ENCODE peak calls at places on chromosomes 1 and 21, in eight cellular contexts. One of them, this sample, is unnamed.

GRCh38 chr1:163166886-163167555 is 35.7 kb downstream of the RGS5 start:
- DNase-seq in fibroblast of lung: no peak
- DNase-seq in body of pancreas: no peak
- DNase-seq in kidney: no peak
- DNase-seq in heart right ventricle: no peak
- DNase-seq in brain microvascular endothelial cell: no peak
- DNase-seq in endodermal cell: no peak
- DNase-seq in neuronal stem cell: no peak
- DNase-seq in this sample: no peak

GRCh38 chr1:183473286-183473536 is 912 bp downstream of the SMG7 start:
- DNase-seq in endodermal cell: no peak
- DNase-seq in neuronal stem cell: no peak
- DNase-seq in heart right ventricle: no peak
- DNase-seq in kidney: no peak
- DNase-seq in body of pancreas: no peak
- DNase-seq in brain microvascular endothelial cell: no peak
- DNase-seq in fibroblast of lung: no peak
- DNase-seq in this sample: no peak

GRCh38 chr1:180397190-180397589 is 105.2 kb downstream of the ACBD6 start:
- DNase-seq in endodermal cell: no peak
- DNase-seq in brain microvascular endothelial cell: no peak
- DNase-seq in body of pancreas: no peak
- DNase-seq in kidney: no peak
- DNase-seq in heart right ventricle: no peak
- DNase-seq in fibroblast of lung: peak
- DNase-seq in neuronal stem cell: no peak
- DNase-seq in this sample: no peak

GRCh38 chr1:92219028-92219427 is 1.3 kb downstream of the C1orf146 start:
- DNase-seq in neuronal stem cell: no peak
- DNase-seq in body of pancreas: no peak
- DNase-seq in heart right ventricle: no peak
- DNase-seq in kidney: no peak
- DNase-seq in endodermal cell: no peak
- DNase-seq in fibroblast of lung: no peak
- DNase-seq in brain microvascular endothelial cell: no peak
- DNase-seq in this sample: no peak

GRCh38 chr1:93708734-93709481 is 27.3 kb upstream of the BCAR3 start:
- DNase-seq in body of pancreas: no peak
- DNase-seq in kidney: no peak
- DNase-seq in brain microvascular endothelial cell: no peak
- DNase-seq in neuronal stem cell: no peak
- DNase-seq in heart right ventricle: peak
- DNase-seq in endodermal cell: peak
- DNase-seq in fibroblast of lung: no peak
- DNase-seq in this sample: no peak

GRCh38 chr1:30756206-30756544 is 1.4 kb downstream of the LAPTM5 start:
- DNase-seq in kidney: no peak
- DNase-seq in body of pancreas: no peak
- DNase-seq in neuronal stem cell: no peak
- DNase-seq in heart right ventricle: no peak
- DNase-seq in endodermal cell: no peak
- DNase-seq in brain microvascular endothelial cell: no peak
- DNase-seq in fibroblast of lung: no peak
- DNase-seq in this sample: no peak

GRCh38 chr1:156078728-156079127 is 3.5 kb downstream of the MEX3A start:
- DNase-seq in heart right ventricle: no peak
- DNase-seq in body of pancreas: no peak
- DNase-seq in kidney: no peak
- DNase-seq in brain microvascular endothelial cell: no peak
- DNase-seq in endodermal cell: peak
- DNase-seq in neuronal stem cell: no peak
- DNase-seq in fibroblast of lung: no peak
- DNase-seq in this sample: no peak

GRCh38 chr1:181947441-181947840 is 114.1 kb downstream of the ZNF648 start:
- DNase-seq in body of pancreas: no peak
- DNase-seq in heart right ventricle: no peak
- DNase-seq in brain microvascular endothelial cell: no peak
- DNase-seq in fibroblast of lung: no peak
- DNase-seq in endodermal cell: no peak
- DNase-seq in kidney: no peak
- DNase-seq in neuronal stem cell: no peak
- DNase-seq in this sample: no peak

GRCh38 chr1:154745286-154745731 is 124.8 kb downstream of the KCNN3 start:
- DNase-seq in kidney: peak
- DNase-seq in brain microvascular endothelial cell: no peak
- DNase-seq in endodermal cell: peak
- DNase-seq in neuronal stem cell: no peak
- DNase-seq in body of pancreas: no peak
- DNase-seq in heart right ventricle: peak
- DNase-seq in fibroblast of lung: peak
- DNase-seq in this sample: no peak

GRCh38 chr21:32131960-32132359 is 146.9 kb downstream of the MIS18A start:
- DNase-seq in brain microvascular endothelial cell: peak
- DNase-seq in kidney: no peak
- DNase-seq in neuronal stem cell: no peak
- DNase-seq in heart right ventricle: no peak
- DNase-seq in fibroblast of lung: peak
- DNase-seq in endodermal cell: no peak
- DNase-seq in body of pancreas: no peak
- DNase-seq in this sample: no peak

GRCh38 chr1:72891976-72892375 is 609.6 kb upstream of the NEGR1 start:
- DNase-seq in neuronal stem cell: no peak
- DNase-seq in body of pancreas: no peak
- DNase-seq in heart right ventricle: no peak
- DNase-seq in fibroblast of lung: peak
- DNase-seq in brain microvascular endothelial cell: no peak
- DNase-seq in endodermal cell: no peak
- DNase-seq in kidney: no peak
- DNase-seq in this sample: no peak

GRCh38 chr1:230200276-230200675 is 133.2 kb downstream of the GALNT2 start:
- DNase-seq in kidney: no peak
- DNase-seq in brain microvascular endothelial cell: no peak
- DNase-seq in body of pancreas: no peak
- DNase-seq in heart right ventricle: no peak
- DNase-seq in fibroblast of lung: no peak
- DNase-seq in neuronal stem cell: no peak
- DNase-seq in endodermal cell: no peak
- DNase-seq in this sample: no peak

GRCh38 chr1:230199034-230199433 is 132.0 kb downstream of the GALNT2 start:
- DNase-seq in endodermal cell: no peak
- DNase-seq in kidney: no peak
- DNase-seq in fibroblast of lung: no peak
- DNase-seq in heart right ventricle: no peak
- DNase-seq in brain microvascular endothelial cell: no peak
- DNase-seq in body of pancreas: no peak
- DNase-seq in neuronal stem cell: no peak
- DNase-seq in this sample: no peak

GRCh38 chr1:230197644-230198567 is 130.9 kb downstream of the GALNT2 start:
- DNase-seq in neuronal stem cell: no peak
- DNase-seq in endodermal cell: no peak
- DNase-seq in brain microvascular endothelial cell: no peak
- DNase-seq in heart right ventricle: no peak
- DNase-seq in fibroblast of lung: no peak
- DNase-seq in kidney: no peak
- DNase-seq in body of pancreas: no peak
- DNase-seq in this sample: no peak

GRCh38 chr1:230204852-230205251 is 137.8 kb downstream of the GALNT2 start:
- DNase-seq in brain microvascular endothelial cell: no peak
- DNase-seq in endodermal cell: no peak
- DNase-seq in heart right ventricle: no peak
- DNase-seq in kidney: peak
- DNase-seq in neuronal stem cell: no peak
- DNase-seq in body of pancreas: no peak
- DNase-seq in fibroblast of lung: peak
- DNase-seq in this sample: no peak

GRCh38 chr1:230201445-230201844 is 134.4 kb downstream of the GALNT2 start:
- DNase-seq in endodermal cell: no peak
- DNase-seq in kidney: no peak
- DNase-seq in heart right ventricle: no peak
- DNase-seq in brain microvascular endothelial cell: no peak
- DNase-seq in body of pancreas: no peak
- DNase-seq in fibroblast of lung: no peak
- DNase-seq in neuronal stem cell: no peak
- DNase-seq in this sample: no peak
- H3K4me3 ChIP-seq in endodermal cell: no peak
- H3K4me3 ChIP-seq in kidney: no peak
- H3K4me3 ChIP-seq in heart right ventricle: no peak
- H3K4me3 ChIP-seq in brain microvascular endothelial cell: no peak
- H3K4me3 ChIP-seq in body of pancreas: no peak
- H3K4me3 ChIP-seq in fibroblast of lung: no peak
- H3K4me3 ChIP-seq in neuronal stem cell: peak
- H3K4me3 ChIP-seq in this sample: no peak

DNA sequence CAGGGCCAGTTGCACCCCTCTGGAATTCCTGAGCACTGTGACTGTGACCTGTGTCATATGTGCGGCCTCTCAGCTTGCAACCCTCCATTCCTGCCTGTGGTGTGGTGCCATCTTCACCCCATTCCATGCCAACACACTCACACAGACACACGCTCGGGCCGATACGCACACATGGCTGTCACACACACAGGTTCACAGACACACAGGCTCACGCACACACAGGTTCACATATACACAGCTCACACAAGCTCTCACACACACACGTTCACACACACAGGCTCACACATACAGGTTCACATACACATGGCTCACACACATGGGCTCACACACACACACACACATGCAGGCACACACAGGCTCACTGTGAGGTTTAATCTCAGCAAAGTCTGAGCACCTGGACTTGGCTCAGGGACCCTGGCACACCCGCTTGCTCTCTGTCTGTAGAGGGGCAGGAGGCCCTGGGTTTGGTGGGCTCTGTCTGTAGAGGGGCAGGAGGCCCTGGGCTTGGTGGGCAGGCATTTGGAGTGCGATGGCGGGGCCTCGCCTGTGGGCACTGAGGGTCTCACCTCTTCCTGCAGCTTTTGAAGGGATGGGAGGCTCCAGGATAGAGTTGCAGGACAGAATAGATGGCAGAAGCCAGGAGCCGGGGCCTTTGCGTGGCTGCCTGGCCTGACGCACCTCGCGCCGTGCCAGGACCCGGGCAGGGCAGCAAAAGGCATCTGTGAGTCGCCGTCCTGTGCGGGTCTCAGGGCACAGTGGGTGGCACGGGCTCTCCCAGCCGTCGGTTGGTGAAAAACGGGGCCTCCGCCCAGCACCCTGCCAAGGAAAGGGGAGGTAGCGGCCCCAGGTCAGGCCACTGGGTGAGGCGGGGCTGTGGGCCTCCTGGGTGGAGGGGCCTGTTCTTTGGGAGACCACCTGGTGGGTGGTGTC is 17.1 kb downstream of the COL18A1 start:
- DNase-seq in kidney: peak
- DNase-seq in body of pancreas: peak
- DNase-seq in brain microvascular endothelial cell: no peak
- DNase-seq in endodermal cell: peak
- DNase-seq in fibroblast of lung: no peak
- DNase-seq in heart right ventricle: no peak
- DNase-seq in neuronal stem cell: no peak
- DNase-seq in this sample: no peak
- H3K4me3 ChIP-seq in kidney: peak
- H3K4me3 ChIP-seq in body of pancreas: no peak
- H3K4me3 ChIP-seq in brain microvascular endothelial cell: no peak
- H3K4me3 ChIP-seq in endodermal cell: no peak
- H3K4me3 ChIP-seq in fibroblast of lung: no peak
- H3K4me3 ChIP-seq in heart right ventricle: no peak
- H3K4me3 ChIP-seq in neuronal stem cell: peak
- H3K4me3 ChIP-seq in this sample: no peak

GRCh38 chr1:3652538-3653285 is 396 bp downstream of the TP73 start:
- DNase-seq in body of pancreas: no peak
- DNase-seq in heart right ventricle: no peak
- DNase-seq in kidney: peak
- DNase-seq in brain microvascular endothelial cell: no peak
- DNase-seq in endodermal cell: peak
- DNase-seq in fibroblast of lung: no peak
- DNase-seq in neuronal stem cell: no peak
- DNase-seq in this sample: no peak

GRCh38 chr1:3649342-3650247 is at the start of gene WRAP73:
- DNase-seq in brain microvascular endothelial cell: peak
- DNase-seq in body of pancreas: peak
- DNase-seq in neuronal stem cell: peak
- DNase-seq in endodermal cell: peak
- DNase-seq in heart right ventricle: peak
- DNase-seq in fibroblast of lung: peak
- DNase-seq in kidney: peak
- DNase-seq in this sample: peak

GRCh38 chr1:3651939-3652537 is at the start of gene TP73:
- DNase-seq in body of pancreas: no peak
- DNase-seq in brain microvascular endothelial cell: no peak
- DNase-seq in kidney: peak
- DNase-seq in fibroblast of lung: no peak
- DNase-seq in neuronal stem cell: no peak
- DNase-seq in endodermal cell: peak
- DNase-seq in heart right ventricle: no peak
- DNase-seq in this sample: no peak

GRCh38 chr1:3651011-3651938 is 1.0 kb upstream of the TP73 start:
- DNase-seq in fibroblast of lung: no peak
- DNase-seq in brain microvascular endothelial cell: no peak
- DNase-seq in heart right ventricle: no peak
- DNase-seq in endodermal cell: peak
- DNase-seq in body of pancreas: no peak
- DNase-seq in kidney: peak
- DNase-seq in neuronal stem cell: no peak
- DNase-seq in this sample: no peak

DNA sequence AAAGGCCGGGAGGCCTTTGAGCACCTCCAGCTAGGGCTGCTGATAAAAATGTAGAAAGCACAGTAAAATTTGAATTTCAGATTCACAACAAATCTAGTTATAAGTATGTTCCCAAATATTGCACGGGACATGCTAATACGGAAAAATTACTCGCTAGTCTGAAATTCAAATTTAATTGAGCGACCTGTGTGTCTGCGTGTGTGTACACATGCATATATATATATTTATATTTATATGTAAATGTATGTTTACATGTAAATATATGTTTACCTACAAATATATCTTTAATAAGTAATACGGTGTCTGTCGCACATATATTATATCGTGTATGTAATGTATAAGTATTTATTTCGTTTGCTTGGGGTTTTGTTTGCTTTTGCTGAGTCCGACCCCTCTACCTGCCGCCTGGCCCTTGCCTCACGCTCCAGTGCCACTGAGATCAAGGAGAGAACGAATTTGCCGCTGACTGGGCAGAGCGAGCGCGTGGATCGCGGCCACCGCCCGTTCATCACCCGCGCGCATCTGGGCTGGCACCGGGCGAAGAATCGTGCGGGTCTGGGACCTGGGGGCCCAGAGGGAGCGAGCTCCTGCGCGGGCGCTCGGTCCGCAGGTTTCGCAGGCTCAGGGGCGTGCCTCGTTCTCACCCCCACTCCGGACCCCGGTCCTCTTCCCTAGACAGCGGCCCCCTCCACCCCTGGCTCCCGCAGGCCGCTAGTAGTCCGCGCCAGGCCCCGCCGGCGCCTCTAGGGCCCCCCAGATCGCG is 526 bp upstream of the WRAP73 start:
- DNase-seq in neuronal stem cell: no peak
- DNase-seq in body of pancreas: no peak
- DNase-seq in fibroblast of lung: no peak
- DNase-seq in brain microvascular endothelial cell: no peak
- DNase-seq in heart right ventricle: no peak
- DNase-seq in kidney: no peak
- DNase-seq in endodermal cell: no peak
- DNase-seq in this sample: no peak
- H3K4me3 ChIP-seq in neuronal stem cell: peak
- H3K4me3 ChIP-seq in body of pancreas: no peak
- H3K4me3 ChIP-seq in fibroblast of lung: no peak
- H3K4me3 ChIP-seq in brain microvascular endothelial cell: no peak
- H3K4me3 ChIP-seq in heart right ventricle: peak
- H3K4me3 ChIP-seq in kidney: peak
- H3K4me3 ChIP-seq in endodermal cell: peak
- H3K4me3 ChIP-seq in this sample: peak

GRCh38 chr1:37480125-37480466 is 5.7 kb downstream of the ZC3H12A start:
- DNase-seq in fibroblast of lung: no peak
- DNase-seq in neuronal stem cell: no peak
- DNase-seq in kidney: no peak
- DNase-seq in brain microvascular endothelial cell: no peak
- DNase-seq in endodermal cell: no peak
- DNase-seq in heart right ventricle: no peak
- DNase-seq in body of pancreas: no peak
- DNase-seq in this sample: no peak
- H3K4me3 ChIP-seq in fibroblast of lung: no peak
- H3K4me3 ChIP-seq in neuronal stem cell: no peak
- H3K4me3 ChIP-seq in kidney: peak
- H3K4me3 ChIP-seq in brain microvascular endothelial cell: peak
- H3K4me3 ChIP-seq in endodermal cell: no peak
- H3K4me3 ChIP-seq in heart right ventricle: peak
- H3K4me3 ChIP-seq in body of pancreas: no peak
- H3K4me3 ChIP-seq in this sample: peak